ENCODE peak calls at places on chromosomes 6 and 20, in four cellular contexts. Q is GM12865, Z is astrocyte of the cerebellum, R is lower leg skin. M is an unnamed sample.

GRCh38 chr20:57593134-57593886 is 26.9 kb downstream of the ZBP1 start:
- DNase-seq in Z (no peak), Q (no peak), R (no peak), M (no peak)

GRCh38 chr20:1536893-1537730 is 20.4 kb downstream of the SIRPD start:
- DNase-seq in R (no peak), Q (no peak), Z (no peak), M (no peak)

GRCh38 chr6:46368137-46368536 is 123.1 kb downstream of the RCAN2 start:
- DNase-seq in Q (no peak), R (no peak), Z (no peak), M (no peak)

GRCh38 chr6:43113431-43114260 is 37.5 kb downstream of the PTK7 start:
- DNase-seq in Z (no peak), R (no peak), Q (no peak), M (no peak)

GRCh38 chr6:48883116-48883515 is 579.9 kb downstream of the MMUT start:
- DNase-seq in Q (peak; percentile 2), Z (no peak), R (no peak), M (no peak)

GRCh38 chr6:43250992-43251373 is 7.7 kb downstream of the TTBK1 start:
- DNase-seq in R (no peak), Z (no peak), Q (no peak), M (no peak)

GRCh38 chr6:156883497-156884252 is 106.5 kb downstream of the ARID1B start:
- DNase-seq in Q (peak; percentile 25), R (no peak), Z (no peak), M (no peak)

GRCh38 chr6:150004783-150005717 is 20.3 kb downstream of the RAET1L start:
- DNase-seq in Z (peak; percentile 64), Q (peak; percentile 91), R (peak; percentile 88), M (peak; percentile 87)

GRCh38 chr6:90411292-90411781 is 114.7 kb upstream of the BACH2 start:
- DNase-seq in Z (no peak), R (no peak), Q (peak; percentile 87), M (no peak)

GRCh38 chr20:35329435-35330139 is 37.4 kb upstream of the FAM83C start:
- DNase-seq in Q (peak; percentile 58), R (peak; percentile 47), Z (no peak), M (no peak)

GRCh38 chr6:81054011-81054410 is 698.5 kb downstream of the TENT5A start:
- DNase-seq in Q (no peak), Z (no peak), R (no peak), M (no peak)

GRCh38 chr6:60687085-60687484 is 1598.9 kb downstream of the KHDRBS2 start:
- DNase-seq in Q (no peak), R (no peak), Z (no peak), M (no peak)

DNA sequence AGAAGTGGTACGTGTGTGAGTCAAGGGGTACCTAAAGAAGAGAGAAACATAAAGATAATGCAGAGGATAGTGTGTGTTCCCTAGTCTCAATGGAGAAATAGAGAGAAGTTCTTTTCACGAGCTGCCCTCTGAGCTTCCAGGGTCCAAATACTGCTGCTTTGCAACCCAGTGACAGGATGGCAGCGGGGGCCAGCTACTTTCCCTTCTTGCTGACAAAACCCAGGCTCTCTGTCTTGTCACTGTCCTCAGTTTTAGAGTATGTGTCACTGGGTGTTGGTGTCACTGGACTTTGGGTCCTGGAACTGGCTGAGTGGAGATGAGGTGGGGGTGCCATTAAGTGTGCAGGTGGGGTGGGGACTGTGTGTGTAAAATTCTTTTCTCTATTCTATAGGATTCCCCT is 265.6 kb downstream of the CDC5L start:
- DNase-seq in Z (no peak), Q (no peak), R (no peak), M (no peak)
- H3K4me3 ChIP-seq in Z (peak overlapping the region; percentile 11), Q (no peak overlapping the region), R (no peak overlapping the region), M (no peak overlapping the region)

GRCh38 chr6:109867009-109867969 is 110.8 kb upstream of the GPR6 start:
- DNase-seq in R (peak; percentile 50), Z (no peak), Q (no peak), M (no peak)

GRCh38 chr6:109867970-109868358 is 110.1 kb upstream of the GPR6 start:
- DNase-seq in R (no peak), Z (peak; percentile 16), Q (no peak), M (no peak)

GRCh38 chr6:109864050-109864449 is 114.1 kb upstream of the GPR6 start:
- DNase-seq in Q (no peak), Z (no peak), R (no peak), M (no peak)

GRCh38 chr6:109869398-109870165 is 108.5 kb upstream of the GPR6 start:
- DNase-seq in Q (no peak), R (peak; percentile 23), Z (no peak), M (no peak)

GRCh38 chr6:109865968-109866367 is 112.1 kb upstream of the GPR6 start:
- DNase-seq in Z (no peak), Q (peak; percentile 22), R (no peak), M (no peak)
- TF ChIP-seq CTCF in Z (no peak), Q (peak; percentile 37), R (no peak), M (no peak)

GRCh38 chr6:110285306-110286060 is 72.7 kb downstream of the METTL24 start:
- DNase-seq in Q (no peak), Z (no peak), R (no peak), M (no peak)

GRCh38 chr6:110282412-110282811 is 75.7 kb downstream of the METTL24 start:
- DNase-seq in R (no peak), Z (no peak), Q (no peak), M (no peak)

GRCh38 chr6:110283657-110284056 is 74.5 kb downstream of the METTL24 start:
- DNase-seq in Z (no peak), Q (no peak), R (no peak), M (no peak)

GRCh38 chr6:110284877-110285276 is 73.3 kb downstream of the METTL24 start:
- DNase-seq in R (no peak), Z (no peak), Q (no peak), M (no peak)

GRCh38 chr6:110287462-110288341 is 70.4 kb downstream of the METTL24 start:
- DNase-seq in R (no peak), Q (no peak), Z (no peak), M (no peak)
- H3K4me3 ChIP-seq in R (no peak overlapping the region), Q (no peak overlapping the region), Z (no peak overlapping the region), M (no peak overlapping the region)

GRCh38 chr6:1952726-1953360 is 292.6 kb downstream of the GMDS start:
- DNase-seq in Z (peak; percentile 94), Q (no peak), R (no peak), M (no peak)
- TF ChIP-seq CTCF in Z (peak; percentile 20), Q (no peak), R (no peak), M (no peak)

DNA sequence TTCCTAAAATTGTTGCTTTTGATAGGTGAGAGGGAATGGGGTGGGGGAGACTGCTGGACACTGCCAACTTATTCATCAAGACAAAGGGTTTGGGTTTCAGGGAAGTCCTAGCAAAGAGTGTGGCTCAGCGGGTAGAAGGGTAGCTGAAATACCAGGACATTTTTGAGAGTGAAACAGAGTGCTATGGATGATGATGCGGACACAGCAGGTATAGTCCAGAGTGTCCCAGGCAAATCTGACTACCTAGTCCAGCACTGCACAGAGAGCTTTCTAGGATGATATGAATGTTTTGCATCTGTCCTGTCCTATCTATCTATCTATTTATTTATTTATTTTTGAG is 154.3 kb downstream of the BCAS1 start:
- DNase-seq in Q (no peak), Z (no peak), R (no peak), M (no peak)
- H3K4me3 ChIP-seq in Q (peak overlapping the region; percentile 25), Z (no peak overlapping the region), R (no peak overlapping the region), M (peak overlapping the region; percentile 59)